ENCODE peak calls at places on chromosomes 4 and X, in four cellular contexts. J, Y, M and L are unnamed samples.

GRCh38 chrX:74286950-74287349 is 17.0 kb upstream of the ZCCHC13 start:
- DNase-seq in J (peak), Y (no peak), M (no peak), L (no peak)

GRCh38 chrX:151713859-151714258 is 2.0 kb upstream of the FATE1 start:
- DNase-seq in J (peak), Y (no peak), M (no peak), L (no peak)

GRCh38 chr4:37510626-37511025 is 175.6 kb downstream of the RELL1 start:
- DNase-seq in J (no peak), Y (no peak), M (no peak), L (no peak)

GRCh38 chr4:166493828-166494432 is 620.9 kb downstream of the TLL1 start:
- DNase-seq in J (no peak), Y (no peak), M (no peak), L (no peak)

GRCh38 chrX:79270401-79270800 is 96.7 kb downstream of the ITM2A start:
- DNase-seq in J (no peak), Y (peak), M (peak), L (peak)

GRCh38 chrX:115367956-115368355 is 78.4 kb downstream of the LUZP4 start:
- DNase-seq in J (no peak), Y (no peak), M (no peak), L (no peak)

GRCh38 chr4:6012200-6012599 is 6.0 kb downstream of the C4orf50 start:
- DNase-seq in J (no peak), Y (no peak), M (no peak), L (no peak)

GRCh38 chr4:54066718-54067129 is 2.3 kb upstream of the CHIC2 start:
- DNase-seq in J (no peak), Y (no peak), M (no peak), L (no peak)

GRCh38 chrX:40076750-40077149 is 21.0 kb downstream of the BCOR start:
- DNase-seq in J (no peak), Y (no peak), M (no peak), L (no peak)

GRCh38 chrX:87376896-87377295 is 140.7 kb upstream of the KLHL4 start:
- DNase-seq in J (no peak), Y (no peak), M (no peak), L (no peak)

GRCh38 chrX:71616672-71617529 is 1.4 kb downstream of the CXCR3 start:
- DNase-seq in J (peak), Y (no peak), M (no peak), L (no peak)

GRCh38 chr4:898123-898522 is 34.0 kb downstream of the GAK start:
- DNase-seq in J (no peak), Y (no peak), M (no peak), L (no peak)

GRCh38 chr4:87529187-87529586 is at the start of gene SPARCL1:
- DNase-seq in J (no peak), Y (no peak), M (no peak), L (no peak)

GRCh38 chr4:94897023-94897422 is 139.3 kb downstream of the BMPR1B start:
- DNase-seq in J (peak), Y (no peak), M (no peak), L (peak)

GRCh38 chr4:81207793-81208192 is 7.2 kb downstream of the PRKG2 start:
- DNase-seq in J (no peak), Y (no peak), M (no peak), L (no peak)

GRCh38 chrX:71622347-71623104 is 4.2 kb upstream of the CXCR3 start:
- DNase-seq in J (peak), Y (peak), M (no peak), L (peak)

GRCh38 chr4:79198886-79199591 is 126.8 kb downstream of the NAA11 start:
- DNase-seq in J (no peak), Y (no peak), M (no peak), L (no peak)

GRCh38 chr4:140604544-140604943 is 35.8 kb upstream of the UCP1 start:
- DNase-seq in J (no peak), Y (no peak), M (no peak), L (no peak)

GRCh38 chr4:161448550-161449180 is 715.1 kb downstream of the FSTL5 start:
- DNase-seq in J (no peak), Y (no peak), M (no peak), L (no peak)

GRCh38 chr4:185222598-185222997 is 13.2 kb downstream of the SNX25 start:
- DNase-seq in J (no peak), Y (no peak), M (no peak), L (no peak)

GRCh38 chrX:107654778-107655761 is 26.8 kb downstream of the PRPS1 start:
- DNase-seq in J (peak), Y (no peak), M (peak), L (peak)
- TF ChIP-seq SUZ12 in J (no peak), Y (no peak), M (no peak), L (no peak)

GRCh38 chr4:153418114-153418513 is 48.0 kb upstream of the TMEM131L start:
- DNase-seq in J (no peak), Y (no peak), M (no peak), L (no peak)

GRCh38 chr4:153418581-153418980 is 47.6 kb upstream of the TMEM131L start:
- DNase-seq in J (no peak), Y (no peak), M (peak), L (peak)

GRCh38 chr4:153419029-153419428 is 47.1 kb upstream of the TMEM131L start:
- DNase-seq in J (no peak), Y (no peak), M (no peak), L (no peak)

GRCh38 chr4:153420361-153420760 is 45.8 kb upstream of the TMEM131L start:
- DNase-seq in J (no peak), Y (no peak), M (no peak), L (no peak)

DNA sequence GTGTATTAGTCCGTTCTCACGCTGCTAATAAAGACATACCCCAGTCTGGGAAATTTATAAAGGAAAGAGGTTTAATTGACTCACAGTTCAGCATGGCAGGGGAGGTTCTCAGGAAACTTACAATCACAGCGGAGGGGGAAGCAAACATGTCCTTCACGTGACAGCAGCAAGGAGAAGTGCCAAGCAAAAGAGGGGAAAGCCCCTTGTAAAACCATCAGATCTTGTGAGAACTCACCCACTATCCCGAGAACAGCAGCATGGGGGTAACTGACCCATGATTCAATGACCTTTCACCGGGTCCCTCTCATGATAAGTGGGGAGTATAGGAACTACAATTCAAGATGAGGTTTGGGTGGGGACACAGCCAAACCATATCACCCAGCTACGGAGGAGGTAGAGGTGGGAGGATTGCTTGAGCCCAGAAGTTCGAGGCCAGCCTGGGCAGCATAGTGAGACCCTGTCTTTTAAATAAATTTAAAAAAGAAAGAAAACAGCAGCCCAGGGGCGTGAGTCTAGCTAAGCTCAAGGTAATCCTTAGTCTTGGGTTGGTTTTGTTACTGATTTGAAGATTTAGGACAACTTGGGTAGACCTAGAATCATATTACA is 46.4 kb upstream of the TMEM131L start:
- DNase-seq in J (no peak), Y (no peak), M (no peak), L (no peak)
- H3K9ac ChIP-seq in J (no peak), Y (no peak), M (no peak), L (no peak)

DNA sequence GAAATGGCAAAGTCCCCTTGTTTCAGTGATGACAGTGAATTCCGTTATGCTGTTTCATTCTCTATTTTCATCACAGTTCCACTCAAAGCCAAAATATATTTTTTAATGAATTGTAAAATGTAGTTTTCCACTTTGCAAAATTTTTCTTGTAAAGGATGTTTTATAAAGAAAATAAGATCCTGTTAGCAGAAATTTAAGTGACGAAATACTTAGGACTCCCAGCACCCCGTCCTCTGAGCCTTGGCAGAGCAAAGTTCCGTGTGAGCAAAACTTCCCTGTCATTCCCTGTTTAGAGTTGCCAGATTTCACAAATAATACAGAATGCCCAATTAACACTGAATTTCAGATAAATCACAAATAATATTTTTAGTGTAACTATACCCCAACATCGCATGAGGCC is 81.0 kb upstream of the RBPJ start:
- DNase-seq in J (no peak), Y (no peak), M (no peak), L (no peak)
- TF ChIP-seq SUZ12 in J (no peak), Y (no peak), M (no peak), L (no peak)

DNA sequence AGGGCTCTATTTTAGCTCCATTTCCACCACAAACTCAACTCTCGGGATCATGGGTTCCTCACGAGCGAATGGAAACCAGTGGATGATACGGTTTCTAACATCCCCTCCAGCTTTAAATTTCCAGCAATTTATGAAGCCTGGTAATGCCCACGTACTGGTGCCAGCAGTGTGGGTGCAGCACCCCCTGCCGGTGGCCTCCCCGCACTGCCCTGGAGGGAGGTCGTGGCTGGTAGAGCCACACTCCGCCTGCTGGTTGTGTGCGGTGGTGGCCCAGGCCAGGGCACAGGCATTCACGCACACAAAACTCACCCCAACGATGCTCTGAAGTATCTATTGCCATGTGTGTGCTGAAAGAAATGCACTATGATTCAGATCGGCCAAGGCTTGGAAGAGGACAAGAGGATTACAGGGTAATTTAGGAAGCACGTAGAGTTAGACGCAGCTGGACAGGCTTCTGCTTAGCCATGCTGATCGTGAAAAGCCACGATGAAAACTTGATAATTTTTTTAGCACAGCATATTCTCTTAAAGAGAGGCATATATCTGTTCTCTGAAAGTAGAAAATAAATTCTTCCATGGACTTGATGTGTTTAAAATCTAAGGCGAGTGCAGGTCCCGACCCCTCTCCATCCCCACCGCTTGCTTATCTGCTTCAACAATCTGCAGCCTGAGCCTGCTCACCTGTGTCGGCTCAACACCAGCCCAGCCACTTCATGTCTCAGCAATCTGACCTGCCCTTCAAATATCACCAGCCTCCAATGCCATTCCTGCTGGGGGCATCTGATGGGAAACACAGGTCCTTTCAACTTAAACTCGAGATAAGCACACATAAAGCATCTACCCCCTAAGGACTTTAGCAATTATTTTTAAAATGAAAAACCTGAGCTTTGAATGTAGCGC is 59.1 kb downstream of the SCD5 start:
- DNase-seq in J (peak), Y (peak), M (peak), L (peak)
- H3K9ac ChIP-seq in J (no peak), Y (no peak), M (no peak), L (no peak)

GRCh38 chr4:67909910-67910905 is 26.4 kb upstream of the TMPRSS11D start:
- DNase-seq in J (peak), Y (no peak), M (no peak), L (no peak)
- TF ChIP-seq SUZ12 in J (no peak), Y (no peak), M (no peak), L (no peak)

DNA sequence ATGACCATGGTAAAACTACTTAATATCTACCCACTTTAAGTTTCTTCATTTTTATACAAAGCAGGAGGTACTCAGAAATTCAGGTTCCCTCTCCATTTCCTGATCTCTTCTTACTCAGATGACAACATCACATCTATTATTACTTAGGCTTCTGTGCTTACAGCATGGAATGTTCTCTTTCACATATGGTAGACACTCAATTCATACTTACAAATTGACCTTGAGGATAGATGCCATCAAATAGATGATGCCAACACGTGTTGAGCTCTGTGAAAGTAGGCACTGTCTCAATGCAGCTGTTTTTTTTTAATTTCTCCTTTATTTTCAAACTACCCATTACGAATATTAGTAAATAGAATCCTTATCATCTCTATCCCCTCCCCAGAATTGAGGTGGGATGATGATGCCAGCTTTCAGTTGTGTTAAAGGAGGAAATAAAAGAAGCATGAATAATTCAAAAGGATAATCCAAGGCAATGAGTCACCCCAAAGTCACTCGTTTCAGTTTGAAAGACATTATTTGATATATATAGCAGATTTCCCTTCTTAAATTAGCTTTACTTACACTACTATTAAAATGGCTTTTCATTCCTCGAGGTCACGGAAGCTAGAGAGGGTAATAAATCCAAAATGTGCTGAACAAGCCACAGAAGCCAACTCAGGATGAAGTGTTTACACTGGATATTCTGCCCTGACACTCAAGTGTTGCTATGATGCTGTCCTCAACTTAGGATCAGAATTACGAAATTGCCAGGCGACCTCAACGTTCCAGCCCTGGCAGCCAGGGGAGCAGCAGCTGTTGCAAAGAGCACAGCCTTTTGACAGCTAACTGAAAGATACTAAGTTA is 124.2 kb upstream of the EOLA2 start:
- DNase-seq in J (no peak), Y (no peak), M (no peak), L (no peak)
- H3K9ac ChIP-seq in J (no peak), Y (no peak), M (no peak), L (no peak)